ENCODE peak calls at places on chromosomes 2 and 18, in five cellular contexts. Y is activated CD8-positive, alpha-beta T cell treated with anti-CD3 and anti-CD28 coated beads, Interleukin-2, amount 10 ng/mL, durations not matched to agents 7 days and 5 days; V is CD4-positive, alpha-beta T cell; S is HuH-7.5; O is WTC11. Q is an unnamed sample.

GRCh38 chr2:106868199-106868598 is 17.8 kb downstream of the ST6GAL2 start:
- DNase-seq in Y (no peak), V (no peak), O (peak), S (no peak), Q (no peak)

GRCh38 chr2:16626497-16626896 is 39.1 kb downstream of the CYRIA start:
- DNase-seq in S (no peak), O (no peak), V (no peak), Y (no peak), Q (no peak)

GRCh38 chr2:86138736-86139625 is 32.9 kb downstream of the PTCD3 start:
- DNase-seq in S (no peak), O (no peak), V (no peak), Y (no peak), Q (no peak)

GRCh38 chr2:202911203-202911512 is 315 bp downstream of the WDR12 start:
- DNase-seq in O (no peak), V (no peak), S (no peak), Y (no peak), Q (no peak)

GRCh38 chr18:30094556-30094955 is 948.0 kb downstream of the DSC3 start:
- DNase-seq in V (no peak), O (no peak), Y (no peak), S (no peak), Q (no peak)

GRCh38 chr2:109466674-109467575 is 146.8 kb downstream of the SEPTIN10 start:
- DNase-seq in S (no peak), Y (no peak), V (no peak), O (no peak), Q (no peak)

GRCh38 chr2:10028988-10029874 is 14.1 kb upstream of the KLF11 start:
- DNase-seq in V (no peak), O (peak), Y (peak), S (no peak), Q (peak)

GRCh38 chr2:217790195-217790594 is 212.6 kb downstream of the TNS1 start:
- DNase-seq in Y (peak), S (no peak), O (no peak), V (no peak), Q (no peak)

GRCh38 chr2:97861177-97861576 is 134.6 kb downstream of the TMEM131 start:
- DNase-seq in V (no peak), S (no peak), O (no peak), Y (no peak), Q (no peak)

GRCh38 chr2:164388511-164388910 is 232.8 kb downstream of the GRB14 start:
- DNase-seq in O (no peak), Y (no peak), V (no peak), S (no peak), Q (no peak)

GRCh38 chr2:171778515-171778914 is 91.2 kb downstream of the DYNC1I2 start:
- DNase-seq in O (no peak), Y (no peak), V (no peak), S (no peak), Q (no peak)

GRCh38 chr18:46518438-46518837 is 138.6 kb downstream of the LOXHD1 start:
- DNase-seq in Y (no peak), O (peak), S (no peak), V (no peak), Q (no peak)

GRCh38 chr2:68623820-68624219 is 19.6 kb upstream of the PROKR1 start:
- DNase-seq in V (no peak), S (no peak), O (no peak), Y (no peak), Q (no peak)

GRCh38 chr2:230929381-230930148 is 4.5 kb upstream of the GPR55 start:
- DNase-seq in Y (no peak), S (no peak), V (no peak), O (no peak), Q (no peak)

GRCh38 chr2:209973328-209973727 is 29.1 kb upstream of the RPE start:
- DNase-seq in Y (no peak), O (no peak), S (no peak), V (no peak), Q (no peak)

GRCh38 chr18:63005306-63005705 is 290.0 kb downstream of the PHLPP1 start:
- DNase-seq in V (no peak), Y (no peak), O (no peak), S (no peak), Q (no peak)

GRCh38 chr2:46294185-46294836 is 2.9 kb upstream of the EPAS1 start:
- DNase-seq in S (peak), V (peak), Y (peak), O (peak), Q (no peak)

GRCh38 chr2:203418271-203418670 is 90.1 kb downstream of the ABI2 start:
- DNase-seq in S (no peak), V (no peak), O (no peak), Y (no peak), Q (no peak)

GRCh38 chr2:144648837-144649485 is 129.0 kb upstream of the ZEB2 start:
- DNase-seq in S (no peak), V (no peak), Y (no peak), O (peak), Q (no peak)

GRCh38 chr2:61585383-61585782 is 47.2 kb upstream of the XPO1 start:
- DNase-seq in Y (no peak), O (no peak), S (no peak), V (no peak), Q (no peak)

GRCh38 chr2:231708773-231709635 is 679 bp downstream of the PTMA start:
- DNase-seq in O (no peak), V (peak), S (no peak), Y (peak), Q (no peak)

GRCh38 chr2:1550658-1551316 is 137.5 kb downstream of the TPO start:
- DNase-seq in S (peak), V (peak), O (peak), Y (peak), Q (peak)

GRCh38 chr2:10989151-10989550 is 77.4 kb downstream of the KCNF1 start:
- DNase-seq in V (no peak), S (no peak), Y (no peak), O (no peak), Q (no peak)